ENCODE peak calls at places on chromosomes 5 and 9, in four cellular contexts. One of them, this sample, is unnamed.

GRCh38 chr5:140573683-140574082 is 9.1 kb downstream of the SLC35A4 start:
- DNase-seq in endothelial cell of umbilical vein: no peak
- DNase-seq in A549: no peak
- DNase-seq in GM12878: no peak
- DNase-seq in this sample: no peak

GRCh38 chr9:75183293-75183692 is 95.0 kb downstream of the OSTF1 start:
- DNase-seq in endothelial cell of umbilical vein: no peak
- DNase-seq in A549: no peak
- DNase-seq in GM12878: no peak
- DNase-seq in this sample: no peak

GRCh38 chr9:88772602-88773001 is 218.7 kb upstream of the S1PR3 start:
- DNase-seq in endothelial cell of umbilical vein: no peak
- DNase-seq in A549: no peak
- DNase-seq in GM12878: no peak
- DNase-seq in this sample: no peak

GRCh38 chr9:4137234-4137633 is 162.6 kb downstream of the GLIS3 start:
- DNase-seq in endothelial cell of umbilical vein: peak
- DNase-seq in A549: peak
- DNase-seq in GM12878: no peak
- DNase-seq in this sample: no peak

GRCh38 chr5:2176581-2176980 is 293.9 kb upstream of the IRX4 start:
- DNase-seq in endothelial cell of umbilical vein: no peak
- DNase-seq in A549: no peak
- DNase-seq in GM12878: no peak
- DNase-seq in this sample: no peak

GRCh38 chr9:81363916-81364480 is 325.3 kb downstream of the TLE1 start:
- DNase-seq in endothelial cell of umbilical vein: no peak
- DNase-seq in A549: no peak
- DNase-seq in GM12878: no peak
- DNase-seq in this sample: no peak

GRCh38 chr9:119905706-119906105 is 536.5 kb upstream of the BRINP1 start:
- DNase-seq in endothelial cell of umbilical vein: no peak
- DNase-seq in A549: no peak
- DNase-seq in GM12878: no peak
- DNase-seq in this sample: no peak

GRCh38 chr9:137785704-137786161 is 91.8 kb upstream of the CACNA1B start:
- DNase-seq in endothelial cell of umbilical vein: no peak
- DNase-seq in A549: no peak
- DNase-seq in GM12878: no peak
- DNase-seq in this sample: no peak

GRCh38 chr9:26458054-26458453 is 434.5 kb downstream of the CAAP1 start:
- DNase-seq in endothelial cell of umbilical vein: no peak
- DNase-seq in A549: no peak
- DNase-seq in GM12878: no peak
- DNase-seq in this sample: no peak

GRCh38 chr5:66779535-66779934 is 183.3 kb downstream of the MAST4 start:
- DNase-seq in endothelial cell of umbilical vein: no peak
- DNase-seq in A549: no peak
- DNase-seq in GM12878: no peak
- DNase-seq in this sample: no peak

GRCh38 chr9:133046900-133047295 is 14.9 kb upstream of the CEL start:
- DNase-seq in endothelial cell of umbilical vein: no peak
- DNase-seq in A549: no peak
- DNase-seq in GM12878: no peak
- DNase-seq in this sample: no peak

GRCh38 chr9:4796988-4797956 is 4.5 kb downstream of the RCL1 start:
- DNase-seq in endothelial cell of umbilical vein: peak
- DNase-seq in A549: peak
- DNase-seq in GM12878: no peak
- DNase-seq in this sample: peak

GRCh38 chr5:132674671-132675506 is 1.1 kb downstream of the IL4 start:
- DNase-seq in endothelial cell of umbilical vein: peak
- DNase-seq in A549: peak
- DNase-seq in GM12878: peak
- DNase-seq in this sample: no peak

GRCh38 chr5:176776916-176777315 is 33.4 kb upstream of the UNC5A start:
- DNase-seq in endothelial cell of umbilical vein: no peak
- DNase-seq in A549: no peak
- DNase-seq in GM12878: no peak
- DNase-seq in this sample: no peak

GRCh38 chr9:86352440-86353106 is 1.6 kb downstream of the TUT7 start:
- DNase-seq in endothelial cell of umbilical vein: peak
- DNase-seq in A549: no peak
- DNase-seq in GM12878: no peak
- DNase-seq in this sample: peak

GRCh38 chr5:112862085-112862484 is 998 bp downstream of the SRP19 start:
- DNase-seq in endothelial cell of umbilical vein: peak
- DNase-seq in A549: no peak
- DNase-seq in GM12878: no peak
- DNase-seq in this sample: no peak

GRCh38 chr5:5419291-5420210 is 2.9 kb upstream of the ICE1 start:
- DNase-seq in endothelial cell of umbilical vein: peak
- DNase-seq in A549: peak
- DNase-seq in GM12878: no peak
- DNase-seq in this sample: peak

GRCh38 chr5:146560205-146560812 is 44.3 kb upstream of the GPR151 start:
- DNase-seq in endothelial cell of umbilical vein: no peak
- DNase-seq in A549: no peak
- DNase-seq in GM12878: no peak
- DNase-seq in this sample: no peak

GRCh38 chr9:125613156-125613555 is 93.9 kb downstream of the MAPKAP1 start:
- DNase-seq in endothelial cell of umbilical vein: peak
- DNase-seq in A549: no peak
- DNase-seq in GM12878: no peak
- DNase-seq in this sample: no peak

GRCh38 chr9:27368317-27368985 is 71.5 kb upstream of the EQTN start:
- DNase-seq in endothelial cell of umbilical vein: no peak
- DNase-seq in A549: no peak
- DNase-seq in GM12878: no peak
- DNase-seq in this sample: no peak

GRCh38 chr5:152990771-152991170 is 499.7 kb upstream of the GRIA1 start:
- DNase-seq in endothelial cell of umbilical vein: no peak
- DNase-seq in A549: no peak
- DNase-seq in GM12878: no peak
- DNase-seq in this sample: no peak

DNA sequence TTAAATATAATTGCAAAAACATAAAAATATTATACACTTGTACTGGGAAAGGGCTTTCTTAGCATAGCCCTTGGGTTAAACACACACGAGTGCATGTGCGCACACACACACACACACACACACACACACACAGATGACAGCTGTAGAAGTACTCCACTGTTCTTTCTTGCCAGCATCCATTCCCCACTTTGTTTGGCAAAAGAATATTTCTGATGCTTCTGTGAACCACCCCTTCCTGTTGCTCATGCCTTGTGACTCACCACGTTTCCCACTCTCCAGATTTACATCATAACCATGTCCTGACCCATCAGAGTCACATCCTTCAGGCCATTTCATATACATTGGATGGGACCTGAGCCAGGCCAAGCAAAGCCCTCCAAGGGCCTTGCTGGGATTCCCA is 280.1 kb downstream of the DNAH5 start:
- DNase-seq in endothelial cell of umbilical vein: peak
- DNase-seq in A549: no peak
- DNase-seq in GM12878: no peak
- DNase-seq in this sample: peak
- TF ChIP-seq MYC in endothelial cell of umbilical vein: no peak
- TF ChIP-seq MYC in A549: no peak
- TF ChIP-seq MYC in GM12878: no peak
- TF ChIP-seq MYC in this sample: no peak

GRCh38 chr5:76046761-76047160 is 36.4 kb upstream of the SV2C start:
- DNase-seq in endothelial cell of umbilical vein: no peak
- DNase-seq in A549: no peak
- DNase-seq in GM12878: no peak
- DNase-seq in this sample: no peak
- TF ChIP-seq MYC in endothelial cell of umbilical vein: no peak
- TF ChIP-seq MYC in A549: no peak
- TF ChIP-seq MYC in GM12878: no peak
- TF ChIP-seq MYC in this sample: no peak

GRCh38 chr9:136678034-136678433 is 9.2 kb downstream of the AGPAT2 start:
- DNase-seq in endothelial cell of umbilical vein: no peak
- DNase-seq in A549: no peak
- DNase-seq in GM12878: no peak
- DNase-seq in this sample: no peak

GRCh38 chr9:136678624-136679023 is 8.6 kb downstream of the AGPAT2 start:
- DNase-seq in endothelial cell of umbilical vein: no peak
- DNase-seq in A549: no peak
- DNase-seq in GM12878: no peak
- DNase-seq in this sample: no peak

GRCh38 chr9:136676920-136677686 is 10.2 kb downstream of the AGPAT2 start:
- DNase-seq in endothelial cell of umbilical vein: no peak
- DNase-seq in A549: no peak
- DNase-seq in GM12878: no peak
- DNase-seq in this sample: no peak

GRCh38 chr9:136681029-136681428 is 6.2 kb downstream of the AGPAT2 start:
- DNase-seq in endothelial cell of umbilical vein: no peak
- DNase-seq in A549: no peak
- DNase-seq in GM12878: no peak
- DNase-seq in this sample: no peak

GRCh38 chr9:136679431-136679941 is 7.8 kb downstream of the AGPAT2 start:
- DNase-seq in endothelial cell of umbilical vein: no peak
- DNase-seq in A549: no peak
- DNase-seq in GM12878: no peak
- DNase-seq in this sample: peak
- TF ChIP-seq MYC in endothelial cell of umbilical vein: no peak
- TF ChIP-seq MYC in A549: no peak
- TF ChIP-seq MYC in GM12878: no peak
- TF ChIP-seq MYC in this sample: peak

GRCh38 chr5:93225748-93226147 is 355.3 kb downstream of the NR2F1-AS1 start:
- DNase-seq in endothelial cell of umbilical vein: no peak
- DNase-seq in A549: no peak
- DNase-seq in GM12878: no peak
- DNase-seq in this sample: no peak
- TF ChIP-seq MYC in endothelial cell of umbilical vein: no peak
- TF ChIP-seq MYC in A549: no peak
- TF ChIP-seq MYC in GM12878: no peak
- TF ChIP-seq MYC in this sample: no peak

GRCh38 chr5:124504081-124504916 is 242.1 kb downstream of the ZNF608 start:
- DNase-seq in endothelial cell of umbilical vein: no peak
- DNase-seq in A549: no peak
- DNase-seq in GM12878: no peak
- DNase-seq in this sample: no peak
- TF ChIP-seq MYC in endothelial cell of umbilical vein: no peak
- TF ChIP-seq MYC in A549: no peak
- TF ChIP-seq MYC in GM12878: no peak
- TF ChIP-seq MYC in this sample: no peak

This sample was measured in NB4.